ENCODE peak calls at places on chromosome 1, in seven cellular contexts. R, V, T, L, S, Z and O are unnamed samples.

GRCh38 chr1:248748211-248748610 is 7.3 kb downstream of the LYPD8 start:
- DNase-seq in S (no peak), T (no peak), R (no peak), V (no peak), L (no peak), Z (no peak), O (no peak)

GRCh38 chr1:210724768-210725167 is 396.1 kb downstream of the HHAT start:
- DNase-seq in V (no peak), R (no peak), S (no peak), T (no peak), L (no peak), Z (no peak), O (no peak)

GRCh38 chr1:17070163-17070525 is 16.3 kb upstream of the SDHB start:
- DNase-seq in T (no peak), R (no peak), Z (no peak), V (no peak), L (no peak), S (no peak), O (no peak)

GRCh38 chr1:2300004-2300771 is 72.1 kb downstream of the SKI start:
- DNase-seq in T (no peak), R (no peak), V (no peak), Z (no peak), L (no peak), S (no peak), O (no peak)

GRCh38 chr1:219299420-219299819 is 125.7 kb downstream of the LYPLAL1 start:
- DNase-seq in L (no peak), Z (no peak), T (peak; percentile 46), R (peak; percentile 92), V (no peak), S (no peak), O (no peak)

GRCh38 chr1:39940980-39941871 is 13.7 kb upstream of the MFSD2A start:
- DNase-seq in V (no peak), S (no peak), R (no peak), T (no peak), Z (no peak), L (no peak), O (no peak)

GRCh38 chr1:89633745-89634625 is 1.1 kb downstream of the LRRC8C start:
- DNase-seq in T (peak; percentile 50), V (peak; percentile 56), L (no peak), R (peak; percentile 57), S (no peak), Z (peak; percentile 22), O (peak; percentile 12)

GRCh38 chr1:116666747-116667576 is 571 bp downstream of the IGSF3 start:
- DNase-seq in T (no peak), S (no peak), R (no peak), L (no peak), V (peak; percentile 62), Z (no peak), O (no peak)

GRCh38 chr1:1435094-1435903 is at the start of gene VWA1:
- DNase-seq in Z (no peak), V (peak; percentile 79), R (peak; percentile 46), L (peak; percentile 90), T (peak; percentile 70), S (no peak), O (no peak)

GRCh38 chr1:85463666-85464496 is 1.1 kb downstream of the DDAH1 start:
- DNase-seq in L (peak; percentile 78), S (no peak), R (peak; percentile 49), Z (no peak), V (peak; percentile 31), T (peak; percentile 42), O (peak; percentile 47)

GRCh38 chr1:202076050-202076511 is 46.6 kb upstream of the GPR37L1 start:
- DNase-seq in Z (no peak), R (peak; percentile 16), T (no peak), V (no peak), L (no peak), S (no peak), O (no peak)

GRCh38 chr1:45843474-45843905 is 40.1 kb downstream of the MAST2 start:
- DNase-seq in S (no peak), L (no peak), Z (no peak), R (peak; percentile 82), V (no peak), T (peak; percentile 72), O (no peak)

GRCh38 chr1:165376041-165376810 is 19.7 kb upstream of the LMX1A start:
- DNase-seq in S (no peak), R (peak; percentile 100), L (peak; percentile 91), Z (peak; percentile 86), V (peak; percentile 95), T (peak; percentile 96), O (peak; percentile 77)

GRCh38 chr1:172089768-172090510 is 248.6 kb downstream of the DNM3 start:
- DNase-seq in V (peak; percentile 85), R (peak; percentile 63), L (peak; percentile 76), S (no peak), Z (peak; percentile 33), T (peak; percentile 69), O (no peak)

GRCh38 chr1:26677306-26678115 is 18.3 kb upstream of the ARID1A start:
- DNase-seq in V (peak; percentile 85), R (peak; percentile 75), S (no peak), L (peak; percentile 93), Z (peak; percentile 91), T (peak; percentile 81), O (peak; percentile 67)
- TF ChIP-seq CTCF in V (peak; percentile 66), R (peak; percentile 53), S (peak; percentile 80), L (peak; percentile 80), Z (peak; percentile 93), T (peak; percentile 49), O (peak; percentile 69)

GRCh38 chr1:186806477-186806876 is 22.3 kb upstream of the PLA2G4A start:
- DNase-seq in T (peak; percentile 67), S (no peak), L (no peak), Z (no peak), R (peak; percentile 61), V (peak; percentile 63), O (peak; percentile 19)
- TF ChIP-seq CTCF in T (peak; percentile 48), S (no peak), L (no peak), Z (no peak), R (peak; percentile 40), V (peak; percentile 32), O (peak; percentile 60)

GRCh38 chr1:227065311-227065710 is 125.2 kb downstream of the COQ8A start:
- DNase-seq in L (no peak), Z (no peak), S (no peak), R (peak; percentile 51), T (no peak), V (no peak), O (no peak)
- TF ChIP-seq CTCF in L (no peak), Z (no peak), S (no peak), R (no peak), T (no peak), V (no peak), O (no peak)

GRCh38 chr1:29513357-29513756 is 277.0 kb downstream of the PTPRU start:
- DNase-seq in R (peak; percentile 52), T (peak; percentile 52), L (no peak), V (peak; percentile 80), S (no peak), Z (no peak), O (peak; percentile 54)
- TF ChIP-seq CTCF in R (peak; percentile 52), T (peak; percentile 27), L (peak; percentile 43), V (peak; percentile 65), S (peak; percentile 44), Z (no peak), O (peak; percentile 63)

DNA sequence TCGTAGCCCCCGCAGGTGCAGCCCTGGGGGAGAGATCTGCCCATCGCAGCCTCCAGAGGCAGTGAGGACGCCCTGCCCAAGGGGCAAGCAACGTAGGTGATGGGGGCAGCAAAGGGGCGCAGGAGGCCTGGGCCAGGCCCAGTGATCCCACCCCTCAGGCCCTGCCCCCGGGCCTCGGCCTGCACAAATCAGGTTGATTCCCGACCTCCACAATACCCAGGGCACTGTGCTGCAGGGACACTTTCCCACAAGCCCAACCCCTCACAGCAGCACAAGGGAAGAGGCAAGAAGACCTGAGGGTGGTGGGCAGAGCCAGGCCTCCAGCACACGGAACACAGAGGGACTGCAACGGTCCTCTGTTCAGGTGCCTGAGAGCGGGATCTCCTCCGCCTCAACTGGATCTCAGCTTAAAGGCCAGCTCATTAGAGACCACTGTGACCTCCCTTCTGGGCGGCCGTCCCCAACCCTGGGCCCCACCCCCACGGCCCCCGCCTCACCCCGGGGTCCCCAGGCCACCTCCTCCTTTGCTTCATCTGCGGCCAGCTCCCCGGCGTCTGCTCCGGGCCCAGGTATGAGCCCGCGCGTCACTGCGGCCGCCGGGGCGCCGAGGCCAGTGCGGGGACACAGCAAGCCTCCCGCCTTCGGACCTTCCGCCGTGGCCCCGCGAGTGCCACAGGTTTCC is 789 bp upstream of the ARF1 start:
- DNase-seq in V (peak; percentile 60), Z (no peak), T (peak; percentile 16), S (no peak), R (no peak), L (no peak), O (no peak)
- TF ChIP-seq CTCF in V (no peak), Z (no peak), T (no peak), S (no peak), R (no peak), L (no peak), O (no peak)